ENCODE peak calls at places on chromosomes 13 and 19, in seven cellular contexts. Y is H9, J is H1, F is IMR-90, O is mesendoderm, U is mesenchymal stem cell, T is trophoblast cell. V is an unnamed sample.

GRCh38 chr13:109904218-109904617 is 117.8 kb upstream of the IRS2 start:
- DNase-seq in J (no peak), F (no peak), T (peak; percentile 12), Y (peak; percentile 60), U (no peak), O (peak; percentile 36), V (no peak)

GRCh38 chr13:27125357-27126282 is 46.0 kb downstream of the USP12 start:
- DNase-seq in O (peak; percentile 42), F (no peak), U (no peak), J (no peak), T (peak; percentile 63), Y (no peak), V (no peak)

GRCh38 chr13:49967456-49967855 is 29.4 kb upstream of the TRIM13 start:
- DNase-seq in O (no peak), F (no peak), J (no peak), T (no peak), U (no peak), Y (no peak), V (no peak)

GRCh38 chr13:85313761-85314503 is 485.3 kb downstream of the SLITRK6 start:
- DNase-seq in J (no peak), F (peak; percentile 46), Y (no peak), T (peak; percentile 57), U (peak; percentile 75), O (peak; percentile 76), V (no peak)

GRCh38 chr13:106357198-106357597 is 178.3 kb downstream of the EFNB2 start:
- DNase-seq in J (no peak), O (no peak), T (no peak), F (peak; percentile 23), U (peak; percentile 31), Y (no peak), V (peak; percentile 23)

GRCh38 chr19:50331187-50332013 is 2.2 kb upstream of the KCNC3 start:
- DNase-seq in O (peak; percentile 90), T (no peak), U (no peak), Y (peak; percentile 82), F (no peak), J (peak; percentile 61), V (no peak)

GRCh38 chr13:66886248-66886647 is 343.9 kb downstream of the PCDH9 start:
- DNase-seq in Y (no peak), U (no peak), T (no peak), F (no peak), J (no peak), O (no peak), V (no peak)

GRCh38 chr19:3767050-3767449 is 4.6 kb downstream of the MRPL54 start:
- DNase-seq in U (no peak), Y (no peak), O (no peak), F (no peak), T (no peak), J (no peak), V (no peak)

GRCh38 chr13:43397110-43397509 is 373.7 kb downstream of the DNAJC15 start:
- DNase-seq in O (no peak), Y (no peak), F (peak; percentile 68), T (no peak), U (peak; percentile 24), J (no peak), V (no peak)

GRCh38 chr19:18667531-18668251 is 15.8 kb upstream of the CRTC1 start:
- DNase-seq in T (peak; percentile 97), F (no peak), J (no peak), O (no peak), Y (no peak), U (no peak), V (no peak)

GRCh38 chr19:11924886-11925583 is at the start of gene ZNF700:
- DNase-seq in Y (peak; percentile 94), T (peak; percentile 97), F (peak; percentile 86), O (peak; percentile 97), J (peak; percentile 95), U (peak; percentile 93), V (peak; percentile 92)

GRCh38 chr13:95447766-95448165 is 104.8 kb upstream of the CLDN10 start:
- DNase-seq in F (no peak), Y (peak; percentile 37), T (no peak), U (no peak), J (no peak), O (no peak), V (no peak)

GRCh38 chr13:87798536-87798935 is 127.4 kb downstream of the SLITRK5 start:
- DNase-seq in Y (no peak), F (no peak), J (no peak), U (no peak), O (no peak), T (no peak), V (no peak)

GRCh38 chr13:103299079-103299478 is 232.9 kb upstream of the SLC10A2 start:
- DNase-seq in F (no peak), T (no peak), Y (peak; percentile 76), J (peak; percentile 76), O (peak; percentile 70), U (no peak), V (no peak)

GRCh38 chr19:1232231-1232637 is 5.6 kb downstream of the CBARP start:
- DNase-seq in J (no peak), U (no peak), Y (no peak), T (no peak), F (no peak), O (no peak), V (no peak)

GRCh38 chr13:59746291-59746962 is 417.3 kb downstream of the DIAPH3 start:
- DNase-seq in U (no peak), F (peak; percentile 62), J (no peak), T (no peak), Y (no peak), O (no peak), V (no peak)

GRCh38 chr19:9858766-9859165 is 23.6 kb downstream of the PIN1 start:
- DNase-seq in O (no peak), F (no peak), U (no peak), J (no peak), Y (no peak), T (no peak), V (no peak)

GRCh38 chr19:55451522-55452380 is 8.7 kb upstream of the SHISA7 start:
- DNase-seq in O (no peak), J (peak; percentile 73), T (no peak), Y (no peak), U (no peak), F (no peak), V (no peak)

GRCh38 chr19:29477831-29478577 is 47.8 kb upstream of the VSTM2B start:
- DNase-seq in T (no peak), F (no peak), J (peak; percentile 29), O (no peak), Y (no peak), U (no peak), V (no peak)

GRCh38 chr13:95231393-95231792 is 69.9 kb downstream of the ABCC4 start:
- DNase-seq in F (no peak), U (no peak), T (no peak), Y (no peak), O (no peak), J (no peak), V (no peak)

GRCh38 chr13:46339035-46339666 is 47.9 kb downstream of the RUBCNL start:
- DNase-seq in J (no peak), U (no peak), Y (no peak), F (peak; percentile 12), T (peak; percentile 52), O (no peak), V (no peak)

GRCh38 chr19:29878973-29879654 is 62.9 kb upstream of the URI1 start:
- DNase-seq in J (no peak), F (peak; percentile 10), Y (peak; percentile 67), O (peak; percentile 66), T (no peak), U (no peak), V (no peak)

GRCh38 chr13:97367427-97367826 is 66.5 kb upstream of the RAP2A start:
- DNase-seq in F (peak; percentile 78), O (peak; percentile 75), Y (no peak), T (peak; percentile 67), J (no peak), U (peak; percentile 86), V (peak; percentile 40)

GRCh38 chr19:13430790-13431582 is 75.3 kb downstream of the CACNA1A start:
- DNase-seq in O (peak; percentile 76), T (peak; percentile 6), U (peak; percentile 6), F (peak; percentile 42), Y (peak; percentile 71), J (peak; percentile 85), V (peak; percentile 17)

GRCh38 chr13:112781881-112782361 is 92.1 kb downstream of the ATP11A start:
- DNase-seq in J (peak; percentile 35), Y (no peak), O (no peak), T (no peak), F (no peak), U (no peak), V (no peak)

DNA sequence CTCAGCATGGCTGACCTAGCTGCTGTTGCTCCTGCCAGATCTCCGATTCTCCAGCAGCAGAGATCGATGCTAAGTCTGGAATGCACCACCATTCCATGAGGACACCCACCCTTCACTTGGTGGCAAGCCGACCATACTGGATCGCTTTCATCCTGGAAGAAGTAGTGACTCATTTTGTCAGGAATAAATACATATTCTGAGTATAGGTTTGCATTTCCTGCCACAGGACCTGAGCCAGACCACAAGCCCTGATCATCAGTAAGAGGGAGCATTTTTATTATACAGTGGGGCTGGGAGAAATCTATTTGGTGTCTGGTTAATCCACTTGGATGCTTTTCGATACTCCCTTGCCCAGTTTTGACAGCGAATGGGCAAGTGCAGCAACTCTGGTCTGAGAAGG is 10.9 kb upstream of the KCTD15 start:
- DNase-seq in F (peak; percentile 70), T (no peak), U (no peak), Y (no peak), J (no peak), O (no peak), V (no peak)
- H2AK5ac ChIP-seq in F (peak overlapping the region; percentile 52), T (no peak overlapping the region), U (no peak overlapping the region), Y (no peak overlapping the region), J (no peak overlapping the region), O (no peak overlapping the region), V (no peak overlapping the region)

GRCh38 chr13:108325863-108326262 is 56.3 kb downstream of the TNFSF13B start:
- DNase-seq in O (no peak), U (no peak), J (no peak), Y (no peak), F (no peak), T (no peak), V (no peak)
- H2AK5ac ChIP-seq in O (no peak overlapping the region), U (no peak overlapping the region), J (no peak overlapping the region), Y (no peak overlapping the region), F (no peak overlapping the region), T (no peak overlapping the region), V (no peak overlapping the region)

DNA sequence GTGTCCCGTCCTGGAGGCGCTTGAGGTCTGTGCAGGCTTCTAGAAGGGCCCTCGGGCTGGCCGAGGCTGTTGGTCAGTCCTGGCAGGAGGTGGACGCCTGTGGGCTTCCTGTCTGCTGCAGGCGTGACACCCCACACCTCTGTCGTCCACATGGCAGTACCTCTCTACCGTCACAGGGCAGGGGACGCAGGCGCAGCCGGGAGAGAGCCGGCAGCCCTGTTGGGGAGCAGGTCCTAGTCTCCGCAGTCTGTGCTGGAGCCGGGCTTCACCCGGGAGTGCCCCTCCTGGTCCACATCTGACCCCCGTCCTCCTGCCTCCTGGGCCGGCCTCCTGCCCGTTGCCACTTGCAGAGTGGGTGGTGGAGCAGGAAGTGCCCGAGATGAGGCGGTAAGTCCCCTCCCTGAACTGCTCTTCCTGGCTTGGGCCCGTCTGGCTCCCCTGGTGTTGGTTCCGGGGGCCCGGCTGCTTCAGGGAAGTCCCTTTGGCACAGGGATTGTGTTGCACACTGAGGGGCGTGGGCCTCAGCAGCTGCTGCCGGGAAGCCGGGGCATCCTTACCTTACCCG is 106.0 kb downstream of the KDM4B start:
- DNase-seq in Y (no peak), U (no peak), O (no peak), T (no peak), F (no peak), J (no peak), V (no peak)
- H2AK5ac ChIP-seq in Y (no peak overlapping the region), U (no peak overlapping the region), O (no peak overlapping the region), T (no peak overlapping the region), F (no peak overlapping the region), J (no peak overlapping the region), V (peak overlapping the region; percentile 28)

GRCh38 chr13:25171517-25172302 is at the start of gene AMER2:
- DNase-seq in O (peak; percentile 36), Y (no peak), J (peak; percentile 64), F (no peak), T (peak; percentile 3), U (peak; percentile 35), V (peak; percentile 57)
- H2AK5ac ChIP-seq in O (no peak within 1 kb of the TSS), Y (no peak within 1 kb of the TSS), J (no peak within 1 kb of the TSS), F (no peak within 1 kb of the TSS), T (no peak within 1 kb of the TSS), U (no peak within 1 kb of the TSS), V (no peak within 1 kb of the TSS)